ENCODE peak calls at places on chromosomes 1 and 21, in four cellular contexts. R, B, O and A are unnamed samples.

GRCh38 chr1:89532866-89533265 is 8.2 kb downstream of the LRRC8B start:
- DNase-seq in B (no peak), R (no peak), O (no peak), A (no peak)

GRCh38 chr1:34190692-34191091 is 14.0 kb downstream of the C1orf94 start:
- DNase-seq in B (no peak), O (no peak), R (no peak), A (no peak)

GRCh38 chr1:53134961-53135734 is 7.3 kb downstream of the SLC1A7 start:
- DNase-seq in B (peak), R (no peak), O (no peak), A (no peak)

GRCh38 chr1:181898773-181899172 is 162.7 kb downstream of the ZNF648 start:
- DNase-seq in O (no peak), B (peak), R (no peak), A (no peak)

GRCh38 chr1:54518489-54518888 is 29.5 kb upstream of the ACOT11 start:
- DNase-seq in O (no peak), B (no peak), R (no peak), A (no peak)

GRCh38 chr1:69982992-69983391 is 222.4 kb downstream of the LRRC40 start:
- DNase-seq in R (peak), O (no peak), B (no peak), A (no peak)

GRCh38 chr1:95583811-95584210 is 349.8 kb downstream of the RWDD3 start:
- DNase-seq in O (no peak), B (no peak), R (no peak), A (no peak)

GRCh38 chr1:32025515-32025914 is 11.8 kb downstream of the KHDRBS1 start:
- DNase-seq in R (no peak), O (no peak), B (peak), A (no peak)

GRCh38 chr1:64553285-64553684 is 83.4 kb downstream of the CACHD1 start:
- DNase-seq in R (no peak), B (peak), O (no peak), A (peak)

GRCh38 chr1:156488566-156489165 is 11.9 kb downstream of the MEF2D start:
- DNase-seq in O (no peak), R (no peak), B (no peak), A (no peak)

GRCh38 chr1:155134858-155135415 is 715 bp upstream of the SLC50A1 start:
- DNase-seq in R (peak), O (no peak), B (peak), A (peak)

GRCh38 chr1:174875306-174875705 is 124.4 kb upstream of the CACYBP start:
- DNase-seq in R (peak), B (peak), O (no peak), A (peak)

GRCh38 chr1:111727056-111727455 is 12.1 kb downstream of the INKA2 start:
- DNase-seq in R (no peak), B (no peak), O (no peak), A (no peak)

GRCh38 chr1:166627583-166627982 is 211.7 kb upstream of the POGK start:
- DNase-seq in R (no peak), O (no peak), B (peak), A (no peak)

GRCh38 chr21:14273736-14274538 is 58.0 kb downstream of the RBM11 start:
- DNase-seq in B (peak), O (no peak), R (no peak), A (no peak)

GRCh38 chr21:37562920-37563640 is 196.5 kb downstream of the DYRK1A start:
- DNase-seq in R (no peak), O (no peak), B (peak), A (no peak)

GRCh38 chr1:45306319-45306718 is 20.4 kb upstream of the HPDL start:
- DNase-seq in O (peak), B (no peak), R (no peak), A (no peak)

GRCh38 chr1:67429528-67430357 is 459 bp downstream of the SERBP1 start:
- DNase-seq in O (no peak), R (peak), B (peak), A (no peak)

GRCh38 chr1:55262822-55263221 is 47.7 kb upstream of the USP24 start:
- DNase-seq in R (no peak), O (no peak), B (no peak), A (no peak)

GRCh38 chr1:78055565-78056132 is 9.9 kb downstream of the GIPC2 start:
- DNase-seq in O (no peak), R (no peak), B (no peak), A (no peak)

GRCh38 chr21:43749686-43750262 is 26.3 kb downstream of the CSTB start:
- DNase-seq in R (no peak), O (no peak), B (no peak), A (no peak)

GRCh38 chr21:9767592-9768375 is 753.6 kb upstream of the TPTE start:
- DNase-seq in B (peak), R (no peak), O (no peak), A (no peak)

GRCh38 chr1:205275133-205275532 is 46.4 kb downstream of the NUAK2 start:
- DNase-seq in O (no peak), R (no peak), B (no peak), A (no peak)

GRCh38 chr1:179036844-179037465 is 11.3 kb downstream of the FAM20B start:
- DNase-seq in O (peak), R (no peak), B (no peak), A (no peak)

GRCh38 chr1:225875044-225875822 is 6.9 kb downstream of the TMEM63A start:
- DNase-seq in B (no peak), R (no peak), O (no peak), A (no peak)

GRCh38 chr1:244449936-244450508 is 1.7 kb downstream of the ADSS2 start:
- DNase-seq in B (peak), O (no peak), R (no peak), A (no peak)

GRCh38 chr1:214085325-214085724 is 97.6 kb downstream of the PROX1 start:
- DNase-seq in B (no peak), O (no peak), R (no peak), A (no peak)

GRCh38 chr1:55078470-55078869 is 39.1 kb downstream of the PCSK9 start:
- DNase-seq in R (no peak), O (no peak), B (no peak), A (no peak)

GRCh38 chr1:53390261-53390660 is 62.4 kb upstream of the LRP8 start:
- DNase-seq in R (no peak), O (no peak), B (no peak), A (no peak)

GRCh38 chr1:158078569-158079080 is 85.2 kb downstream of the KIRREL1 start:
- DNase-seq in O (no peak), R (no peak), B (no peak), A (no peak)

GRCh38 chr1:23562138-23562819 is 3.0 kb upstream of the ID3 start:
- DNase-seq in B (peak), O (no peak), R (peak), A (peak)

GRCh38 chr1:226618380-226618779 is 69.8 kb downstream of the STUM start:
- DNase-seq in O (no peak), B (no peak), R (no peak), A (no peak)

GRCh38 chr1:116420417-116421200 is 47.6 kb downstream of the ATP1A1 start:
- DNase-seq in B (peak), O (no peak), R (no peak), A (peak)

GRCh38 chr1:159132271-159132881 is 39.0 kb upstream of the CADM3 start:
- DNase-seq in B (peak), R (peak), O (no peak), A (peak)

GRCh38 chr1:207502726-207503125 is 6.8 kb downstream of the CR1 start:
- DNase-seq in O (no peak), R (no peak), B (no peak), A (no peak)

GRCh38 chr1:45934947-45935346 is 131.5 kb downstream of the MAST2 start:
- DNase-seq in R (no peak), O (no peak), B (no peak), A (no peak)

GRCh38 chr1:43238104-43238503 is 31.7 kb upstream of the TMEM125 start:
- DNase-seq in B (peak), O (no peak), R (peak), A (peak)

GRCh38 chr1:8165595-8166360 is 139.7 kb upstream of the ERRFI1 start:
- DNase-seq in O (no peak), R (no peak), B (peak), A (no peak)
- TF ChIP-seq TARDBP in O (no peak), R (no peak), B (no peak), A (no peak)

GRCh38 chr1:14784790-14785773 is 186.6 kb downstream of the KAZN start:
- DNase-seq in O (no peak), R (no peak), B (peak), A (no peak)
- TF ChIP-seq TARDBP in O (no peak), R (no peak), B (no peak), A (no peak)

GRCh38 chr1:10252508-10252907 is 42.1 kb downstream of the KIF1B start:
- DNase-seq in B (no peak), O (no peak), R (no peak), A (peak)
- TF ChIP-seq TARDBP in B (no peak), O (no peak), R (no peak), A (no peak)

GRCh38 chr1:188489336-188490112 is 1660.8 kb downstream of the PLA2G4A start:
- DNase-seq in O (no peak), B (no peak), R (no peak), A (no peak)
- TF ChIP-seq TARDBP in O (no peak), B (no peak), R (no peak), A (no peak)

DNA sequence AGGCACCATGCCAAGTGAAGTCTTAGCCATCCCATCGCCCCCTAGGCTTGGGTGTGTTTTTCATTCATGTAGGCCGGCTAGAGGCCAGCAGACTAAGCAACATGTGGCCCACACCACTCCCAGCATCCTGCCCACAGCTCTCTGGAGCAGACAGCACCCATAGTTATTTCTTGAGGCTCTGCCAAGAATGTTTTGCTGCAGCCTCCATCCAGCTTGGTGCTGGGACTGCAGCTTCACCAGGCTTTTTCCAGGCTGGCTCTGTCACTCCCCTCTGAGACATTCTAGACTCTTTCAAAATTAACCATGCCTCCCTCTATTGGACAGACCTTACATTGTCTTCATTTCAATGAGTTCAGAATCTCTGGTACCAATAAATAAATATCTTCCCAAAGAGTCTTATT is 104.2 kb downstream of the DUSP10 start:
- DNase-seq in R (no peak), B (no peak), O (no peak), A (no peak)
- TF ChIP-seq TARDBP in R (no peak), B (no peak), O (no peak), A (no peak)

DNA sequence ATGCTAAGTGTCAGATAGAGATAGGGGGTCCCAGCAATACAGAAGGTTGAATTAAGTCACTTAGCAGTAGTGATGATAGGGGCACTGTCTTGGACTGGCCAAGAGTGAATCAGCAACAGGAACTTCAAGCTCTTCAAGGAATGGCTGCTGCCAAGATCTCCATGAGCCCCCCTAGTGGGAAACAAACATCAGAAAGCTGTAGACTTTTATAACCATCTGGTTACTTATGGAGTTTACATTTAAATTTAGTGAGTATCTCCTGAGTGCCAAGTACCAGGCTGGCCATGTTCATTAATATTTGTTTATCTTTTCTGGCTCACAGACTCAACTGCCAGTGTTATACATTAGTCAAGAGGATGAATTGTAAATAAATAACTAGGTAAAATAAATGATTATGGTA is 327.3 kb downstream of the TTLL7 start:
- DNase-seq in B (no peak), R (no peak), O (no peak), A (no peak)
- TF ChIP-seq TARDBP in B (no peak), R (no peak), O (no peak), A (no peak)

GRCh38 chr1:83742446-83742845 is 256.5 kb downstream of the TTLL7 start:
- DNase-seq in O (no peak), B (no peak), R (no peak), A (no peak)
- TF ChIP-seq TARDBP in O (no peak), B (no peak), R (no peak), A (no peak)

GRCh38 chr1:164515932-164516331 is 43.1 kb upstream of the PBX1 start:
- DNase-seq in R (no peak), B (no peak), O (no peak), A (no peak)

GRCh38 chr1:164510435-164510834 is 48.5 kb upstream of the PBX1 start:
- DNase-seq in R (no peak), O (no peak), B (no peak), A (no peak)

GRCh38 chr1:164519426-164519825 is 39.6 kb upstream of the PBX1 start:
- DNase-seq in R (no peak), B (no peak), O (no peak), A (no peak)

GRCh38 chr1:164518692-164519332 is 40.2 kb upstream of the PBX1 start:
- DNase-seq in O (no peak), B (no peak), R (no peak), A (no peak)

GRCh38 chr1:164515221-164515620 is 43.8 kb upstream of the PBX1 start:
- DNase-seq in R (no peak), B (no peak), O (no peak), A (no peak)
- TF ChIP-seq TARDBP in R (no peak), B (no peak), O (no peak), A (no peak)